ENCODE peak calls at places on chromosome 14, in eight cellular contexts. Y is Peyer's patch, B is type B pancreatic cell, V is GM12865, H is lower leg skin, A is ovary, W is D721Med, L is fibroblast of mammary gland. G is an unnamed sample.

GRCh38 chr14:90871605-90872233 is 55.5 kb upstream of the TTC7B start:
- DNase-seq in H (no peak), L (peak; percentile 80), B (no peak), W (no peak), A (no peak), Y (no peak), V (no peak), G (no peak)

GRCh38 chr14:92990456-92991430 is 67.8 kb downstream of the CHGA start:
- DNase-seq in H (no peak), W (no peak), B (no peak), V (no peak), L (no peak), A (no peak), Y (no peak), G (no peak)

GRCh38 chr14:31567651-31568050 is 6.4 kb downstream of the NUBPL start:
- DNase-seq in B (no peak), L (no peak), W (no peak), A (no peak), V (no peak), Y (no peak), H (no peak), G (no peak)

GRCh38 chr14:31096255-31096654 is 70.1 kb upstream of the STRN3 start:
- DNase-seq in A (no peak), B (no peak), L (no peak), W (no peak), Y (no peak), H (no peak), V (no peak), G (no peak)

GRCh38 chr14:69037790-69038448 is 58.8 kb upstream of the ACTN1 start:
- DNase-seq in A (no peak), L (peak; percentile 70), Y (no peak), V (no peak), B (no peak), H (no peak), W (no peak), G (no peak)

GRCh38 chr14:61569308-61569707 is 126.0 kb upstream of the HIF1A start:
- DNase-seq in W (no peak), H (no peak), V (no peak), B (no peak), A (no peak), Y (no peak), L (no peak), G (no peak)

GRCh38 chr14:25943329-25943728 is 654.5 kb downstream of the NOVA1 start:
- DNase-seq in L (no peak), A (no peak), H (no peak), W (no peak), B (no peak), Y (no peak), V (no peak), G (no peak)

GRCh38 chr14:26636571-26636970 is 38.7 kb upstream of the NOVA1 start:
- DNase-seq in Y (no peak), B (no peak), L (peak; percentile 34), V (no peak), H (no peak), W (no peak), A (no peak), G (no peak)

GRCh38 chr14:87152701-87153100 is 840.3 kb downstream of the GALC start:
- DNase-seq in A (no peak), H (no peak), Y (no peak), W (no peak), V (no peak), B (no peak), L (no peak), G (no peak)

GRCh38 chr14:95685978-95686922 is at the start of gene TCL1B:
- DNase-seq in B (no peak), A (no peak), L (no peak), H (no peak), W (no peak), V (no peak), Y (no peak), G (no peak)

GRCh38 chr14:37328673-37329072 is 130.9 kb downstream of the MIPOL1 start:
- DNase-seq in L (no peak), A (no peak), W (no peak), V (no peak), Y (no peak), H (no peak), B (no peak), G (no peak)

GRCh38 chr14:30185832-30186231 is 258.2 kb upstream of the PRKD1 start:
- DNase-seq in Y (no peak), L (no peak), W (no peak), V (no peak), B (no peak), A (no peak), H (no peak), G (no peak)

GRCh38 chr14:48690349-48690748 is 895.8 kb downstream of the RPS29 start:
- DNase-seq in B (no peak), H (no peak), Y (no peak), V (no peak), A (no peak), W (no peak), L (no peak), G (no peak)

GRCh38 chr14:78595797-78596196 is 425.6 kb downstream of the NRXN3 start:
- DNase-seq in H (no peak), Y (no peak), V (peak; percentile 18), L (no peak), A (no peak), W (no peak), B (no peak), G (peak; percentile 33)

GRCh38 chr14:86513564-86513963 is 983.6 kb downstream of the FLRT2 start:
- DNase-seq in W (no peak), H (no peak), L (no peak), V (no peak), B (no peak), Y (no peak), A (no peak), G (no peak)

GRCh38 chr14:34362625-34363251 is 99.3 kb downstream of the SPTSSA start:
- DNase-seq in L (no peak), H (no peak), Y (no peak), V (no peak), W (no peak), B (no peak), A (no peak), G (no peak)

GRCh38 chr14:35414365-35414764 is 9.8 kb upstream of the NFKBIA start:
- DNase-seq in V (no peak), H (no peak), A (no peak), Y (no peak), W (no peak), B (no peak), L (no peak), G (no peak)

GRCh38 chr14:56933446-56933845 is 123.2 kb upstream of the OTX2 start:
- DNase-seq in H (no peak), Y (no peak), B (no peak), V (no peak), W (no peak), L (no peak), A (no peak), G (no peak)

GRCh38 chr14:66507722-66508546 is at the start of gene GPHN:
- DNase-seq in A (peak; percentile 93), Y (peak; percentile 87), B (peak; percentile 95), W (peak; percentile 44), L (peak; percentile 99), H (peak; percentile 94), V (peak; percentile 99), G (peak; percentile 91)
- TF ChIP-seq CTCF in A (no peak), Y (peak; percentile 27), B (peak; percentile 30), W (no peak), L (peak; percentile 29), H (no peak), V (peak; percentile 21), G (no peak)

GRCh38 chr14:74456684-74457083 is 30.7 kb upstream of the SYNDIG1L start:
- DNase-seq in A (no peak), Y (no peak), L (no peak), H (no peak), V (no peak), B (no peak), W (no peak), G (no peak)

GRCh38 chr14:74459981-74460380 is 33.1 kb downstream of the NPC2 start:
- DNase-seq in W (peak; percentile 71), L (no peak), Y (no peak), V (no peak), B (no peak), H (no peak), A (no peak), G (no peak)

GRCh38 chr14:74462993-74463392 is 30.1 kb downstream of the NPC2 start:
- DNase-seq in H (no peak), Y (no peak), L (no peak), B (no peak), W (no peak), A (no peak), V (no peak), G (no peak)

GRCh38 chr14:74457511-74457910 is 31.5 kb upstream of the SYNDIG1L start:
- DNase-seq in B (no peak), W (peak; percentile 41), A (no peak), V (no peak), L (no peak), H (no peak), Y (no peak), G (no peak)

DNA sequence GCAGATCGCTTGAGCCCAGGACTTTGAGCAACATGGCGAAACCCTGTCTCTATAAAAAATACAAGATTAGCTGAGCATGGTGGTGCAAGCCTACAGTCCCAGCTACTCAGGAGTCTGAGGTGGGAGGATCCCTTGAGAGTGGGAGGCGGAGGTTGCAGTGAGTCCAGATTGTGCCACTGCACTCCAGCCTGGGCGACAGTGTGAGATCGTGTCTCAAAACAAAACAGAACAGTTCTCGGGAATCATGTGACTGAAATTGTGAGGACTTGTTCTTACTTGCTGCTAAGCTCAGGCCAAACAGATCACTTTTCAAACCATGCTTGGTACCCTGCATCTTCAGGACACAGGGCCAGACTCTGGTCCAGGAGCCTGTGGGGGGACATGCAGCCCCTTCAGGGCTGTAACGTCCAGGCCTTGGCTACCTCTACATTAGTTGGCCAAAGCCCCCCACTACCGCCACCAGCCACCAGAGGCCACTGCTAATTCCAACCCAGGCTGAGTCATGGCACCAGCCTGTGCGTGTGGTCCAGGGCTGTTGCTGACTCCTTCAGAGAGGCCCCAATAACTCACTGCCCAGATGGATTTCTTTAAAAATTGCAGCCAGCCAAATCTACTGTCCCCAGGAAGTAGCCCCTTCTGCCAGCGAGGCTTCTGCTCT is 33.4 kb upstream of the SYNDIG1L start:
- DNase-seq in A (no peak), V (peak; percentile 42), Y (no peak), H (no peak), B (no peak), L (peak; percentile 75), W (no peak), G (peak; percentile 60)
- TF ChIP-seq CTCF in A (no peak), V (peak; percentile 74), Y (peak; percentile 26), H (no peak), B (peak; percentile 72), L (peak; percentile 81), W (peak; percentile 44), G (peak; percentile 62)

GRCh38 chr14:70707138-70708038 is 65.7 kb downstream of the TTC9 start:
- DNase-seq in L (peak; percentile 57), H (no peak), V (peak; percentile 88), A (no peak), W (no peak), Y (no peak), B (no peak), G (no peak)
- TF ChIP-seq CTCF in L (no peak), H (no peak), V (no peak), A (no peak), W (no peak), Y (no peak), B (no peak), G (no peak)

DNA sequence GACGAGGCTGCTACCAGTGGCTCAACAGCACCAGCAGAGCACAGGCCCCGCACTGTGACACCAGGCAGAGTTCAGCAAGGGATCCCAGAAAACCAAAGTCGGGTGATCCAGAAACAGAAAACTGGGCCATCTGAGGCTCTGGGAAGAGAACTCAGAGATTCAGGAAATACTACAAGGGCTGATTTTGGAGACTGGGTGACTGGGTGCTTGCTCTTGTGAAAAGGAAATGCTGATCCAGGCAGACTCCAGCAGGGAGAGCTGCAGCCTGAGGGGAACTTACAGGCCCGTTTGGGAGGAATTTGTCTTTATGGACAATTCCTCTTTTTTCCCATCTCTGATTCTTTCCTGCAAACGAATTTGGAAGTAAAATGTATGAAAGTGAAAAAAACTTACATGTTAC is 28.2 kb downstream of the FOXN3 start:
- DNase-seq in A (no peak), Y (no peak), W (no peak), L (no peak), B (no peak), V (no peak), H (no peak), G (no peak)
- TF ChIP-seq CTCF in A (no peak), Y (no peak), W (no peak), L (peak; percentile 34), B (no peak), V (no peak), H (no peak), G (no peak)

G was measured in endothelial cell.